ENCODE peak calls at places on chromosome 11, in four cellular contexts. R is HCT116, T is GM12878, Z is K562. U is an unnamed sample.

GRCh38 chr11:6414874-6415328 is 4.0 kb downstream of the APBB1 start:
- DNase-seq in T (no peak), Z (no peak), R (no peak), U (no peak)

GRCh38 chr11:111356660-111357048 is 22.4 kb downstream of the POU2AF1 start:
- DNase-seq in Z (no peak), R (no peak), T (no peak), U (no peak)

GRCh38 chr11:2265396-2265795 is 5.0 kb downstream of the ASCL2 start:
- DNase-seq in Z (no peak), T (peak; percentile 19), R (no peak), U (no peak)

GRCh38 chr11:96207459-96208449 is 135.2 kb downstream of the MAML2 start:
- DNase-seq in T (no peak), Z (no peak), R (no peak), U (no peak)

GRCh38 chr11:64366751-64367150 is 7.8 kb downstream of the RPS6KA4 start:
- DNase-seq in T (no peak), R (no peak), Z (no peak), U (no peak)

GRCh38 chr11:132793831-132794230 is 738.5 kb downstream of the OPCML start:
- DNase-seq in T (no peak), R (no peak), Z (no peak), U (no peak)

GRCh38 chr11:23556163-23556750 is 696.0 kb upstream of the CCDC179 start:
- DNase-seq in R (no peak), Z (no peak), T (no peak), U (no peak)

GRCh38 chr11:35360059-35360530 is 59.3 kb downstream of the SLC1A2 start:
- DNase-seq in R (no peak), Z (no peak), T (no peak), U (no peak)

GRCh38 chr11:17161515-17161914 is 46.3 kb downstream of the PIK3C2A start:
- DNase-seq in Z (no peak), R (no peak), T (no peak), U (no peak)

GRCh38 chr11:70247042-70247709 is 23.3 kb upstream of the PPFIA1 start:
- DNase-seq in T (no peak), R (no peak), Z (no peak), U (no peak)

GRCh38 chr11:96292291-96293010 is 50.5 kb downstream of the MAML2 start:
- DNase-seq in Z (no peak), T (no peak), R (no peak), U (no peak)

GRCh38 chr11:61080526-61080925 is 21.8 kb upstream of the CD5 start:
- DNase-seq in Z (peak; percentile 2), T (no peak), R (no peak), U (no peak)

GRCh38 chr11:64842851-64843841 is 1.3 kb downstream of the CDC42BPG start:
- DNase-seq in R (no peak), Z (peak; percentile 60), T (no peak), U (no peak)

GRCh38 chr11:75820636-75821035 is 5.6 kb downstream of the UVRAG start:
- DNase-seq in T (no peak), R (no peak), Z (no peak), U (no peak)

GRCh38 chr11:35088676-35089075 is 50.3 kb upstream of the CD44 start:
- DNase-seq in Z (no peak), R (no peak), T (no peak), U (no peak)

GRCh38 chr11:123054301-123055065 is 7.5 kb downstream of the HSPA8 start:
- DNase-seq in T (no peak), Z (peak; percentile 57), R (peak; percentile 56), U (no peak)

GRCh38 chr11:114059278-114059983 is at the start of gene ZBTB16:
- DNase-seq in T (no peak), Z (peak; percentile 66), R (no peak), U (peak; percentile 82)

GRCh38 chr11:34570584-34570983 is 50.3 kb upstream of the EHF start:
- DNase-seq in Z (no peak), R (no peak), T (no peak), U (no peak)

GRCh38 chr11:116482716-116483115 is 290.1 kb downstream of the BUD13 start:
- DNase-seq in R (no peak), T (no peak), Z (no peak), U (no peak)

GRCh38 chr11:31424652-31425051 is 55.0 kb downstream of the DNAJC24 start:
- DNase-seq in R (no peak), Z (no peak), T (no peak), U (no peak)

GRCh38 chr11:133841279-133842043 is 3.9 kb downstream of the SPATA19 start:
- DNase-seq in T (no peak), Z (no peak), R (no peak), U (no peak)
- TF ChIP-seq YY1 in T (no peak), Z (no peak), R (no peak), U (no peak)

GRCh38 chr11:86291466-86292262 is 10.4 kb upstream of the HIKESHI start:
- DNase-seq in T (peak; percentile 27), R (peak; percentile 39), Z (peak; percentile 60), U (no peak)

GRCh38 chr11:86292912-86293606 is 9.0 kb upstream of the HIKESHI start:
- DNase-seq in R (no peak), T (peak; percentile 59), Z (no peak), U (no peak)

GRCh38 chr11:86288776-86289507 is 13.1 kb upstream of the HIKESHI start:
- DNase-seq in Z (no peak), R (no peak), T (no peak), U (no peak)

DNA sequence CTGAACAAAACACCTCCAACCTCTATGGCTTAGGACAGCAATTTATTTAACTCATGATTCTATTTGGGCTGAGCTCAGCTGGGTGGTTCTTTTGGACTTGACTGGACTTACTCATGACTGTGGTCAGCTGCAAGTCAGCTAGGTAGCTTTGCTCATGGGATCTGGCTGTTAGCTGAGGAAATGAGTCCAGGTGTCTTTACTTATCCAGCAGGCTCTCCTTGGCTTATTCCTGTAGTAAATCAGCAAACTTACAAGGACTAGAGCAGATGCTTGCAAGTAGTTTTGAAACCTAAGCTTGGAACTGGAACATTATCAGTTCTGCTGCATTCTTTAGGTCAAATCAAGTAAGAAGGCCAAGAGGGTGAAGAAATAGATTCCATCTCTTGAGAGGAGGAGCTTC is 8.0 kb upstream of the HIKESHI start:
- DNase-seq in Z (no peak), R (no peak), T (no peak), U (no peak)
- TF ChIP-seq YY1 in Z (no peak), R (no peak), T (no peak), U (no peak)

GRCh38 chr11:78223320-78223954 is 34.7 kb downstream of the USP35 start:
- DNase-seq in T (peak; percentile 62), R (no peak), Z (no peak), U (no peak)
- TF ChIP-seq YY1 in T (no peak), R (no peak), Z (no peak), U (no peak)

DNA sequence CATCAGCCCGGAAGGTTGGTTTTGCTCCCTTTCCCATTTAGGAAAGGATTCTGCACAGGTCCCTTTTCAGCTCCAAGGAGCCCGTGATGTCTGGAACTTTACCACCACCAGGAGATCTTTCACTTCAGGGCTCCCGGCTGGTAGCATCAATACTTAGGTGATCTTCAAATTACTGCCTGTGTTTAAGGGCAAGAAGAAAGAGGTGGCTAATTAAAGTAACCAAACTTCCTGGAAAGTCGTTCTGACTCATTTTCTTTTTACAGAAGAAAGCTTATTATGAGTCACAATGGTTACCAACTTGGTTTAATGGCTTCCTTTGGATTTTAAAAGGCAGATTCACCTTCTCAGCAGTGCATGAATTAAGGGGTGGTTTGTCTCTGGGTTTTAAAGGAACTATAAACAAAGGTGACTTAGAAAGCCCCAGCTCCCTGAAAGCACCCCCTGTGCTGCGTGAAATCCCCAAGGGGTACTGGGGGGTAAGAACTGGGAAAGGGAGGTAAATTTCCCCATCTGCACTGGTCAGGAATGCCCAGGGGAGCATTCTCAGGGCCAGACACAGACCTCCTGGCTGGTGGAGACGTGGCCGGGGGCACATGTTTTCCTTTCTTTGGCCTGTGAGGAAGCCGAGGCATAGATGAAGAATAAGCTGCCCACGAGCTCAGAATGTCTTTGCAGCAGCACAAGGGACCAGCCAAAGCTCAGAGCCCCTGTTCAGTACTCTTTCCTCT is 8.8 kb downstream of the POU2F3 start:
- DNase-seq in R (peak; percentile 56), T (peak; percentile 93), Z (no peak), U (no peak)
- TF ChIP-seq YY1 in R (peak; percentile 48), T (peak; percentile 64), Z (no peak), U (no peak)

GRCh38 chr11:33553486-33553885 is 147.1 kb downstream of the C11orf91 start:
- DNase-seq in Z (no peak), R (no peak), T (no peak), U (no peak)
- TF ChIP-seq YY1 in Z (no peak), R (no peak), T (no peak), U (no peak)

GRCh38 chr11:12592283-12592682 is 81.9 kb upstream of the TEAD1 start:
- DNase-seq in T (no peak), Z (no peak), R (no peak), U (no peak)
- TF ChIP-seq YY1 in T (no peak), Z (no peak), R (no peak), U (no peak)

DNA sequence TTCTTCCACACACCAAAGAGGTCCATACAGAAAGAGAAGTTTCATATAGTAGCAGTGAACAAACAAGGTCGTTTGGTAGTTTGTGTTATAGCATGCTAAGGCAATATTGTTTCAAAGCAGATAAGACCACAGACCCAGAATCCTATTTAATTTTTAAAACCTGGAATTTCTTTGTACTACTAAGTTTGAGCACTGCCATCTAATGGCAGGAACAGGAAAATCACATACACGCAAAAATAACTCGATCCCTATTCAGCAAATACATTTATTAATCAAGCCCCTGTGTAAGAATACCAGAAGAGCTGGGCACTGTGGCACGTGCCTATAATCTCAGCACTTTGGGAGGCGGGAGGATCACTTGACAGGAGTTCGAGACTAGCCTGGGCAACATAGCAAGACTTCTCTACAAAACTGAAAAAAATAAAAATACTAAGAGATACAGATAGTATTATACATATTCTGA is 2.9 kb upstream of the BTBD10 start:
- DNase-seq in R (peak; percentile 70), Z (peak; percentile 11), T (no peak), U (no peak)
- TF ChIP-seq YY1 in R (no peak), Z (no peak), T (no peak), U (no peak)

U was measured in H1.